ENCODE peak calls at places on chromosomes 6 and 20, in five cellular contexts. S, N, W, Q and J are unnamed samples.

GRCh38 chr6:23280445-23280844 is 711.1 kb downstream of the HDGFL1 start:
- DNase-seq in Q (no peak), S (no peak), W (no peak), N (no peak), J (no peak)

GRCh38 chr6:2616796-2617195 is 133.9 kb downstream of the MYLK4 start:
- DNase-seq in Q (no peak), N (no peak), S (no peak), W (no peak), J (no peak)

GRCh38 chr6:79040083-79040482 is 38.0 kb downstream of the PHIP start:
- DNase-seq in Q (peak; percentile 65), W (no peak), N (no peak), S (no peak), J (no peak)

GRCh38 chr20:20521736-20522135 is 153.8 kb downstream of the INSM1 start:
- DNase-seq in W (no peak), N (no peak), S (no peak), Q (peak; percentile 16), J (no peak)

GRCh38 chr6:44257007-44257752 is at the start of gene SLC35B2:
- DNase-seq in S (peak; percentile 95), Q (peak; percentile 81), N (peak; percentile 89), W (peak; percentile 92), J (peak; percentile 59)

GRCh38 chr6:131281471-131282270 is 146.4 kb downstream of the AKAP7 start:
- DNase-seq in S (no peak), N (no peak), W (no peak), Q (peak; percentile 38), J (no peak)

GRCh38 chr6:153131037-153131981 is at the start of gene RGS17:
- DNase-seq in S (peak; percentile 100), W (no peak), Q (peak; percentile 74), N (peak; percentile 84), J (peak; percentile 46)

GRCh38 chr6:117483004-117483644 is 650 bp downstream of the DCBLD1 start:
- DNase-seq in W (peak; percentile 63), Q (no peak), S (peak; percentile 54), N (peak; percentile 79), J (peak; percentile 62)

GRCh38 chr6:11258260-11259237 is 26.1 kb upstream of the NEDD9 start:
- DNase-seq in Q (peak; percentile 67), N (peak; percentile 48), W (no peak), S (no peak), J (peak; percentile 58)

GRCh38 chr6:150252714-150253444 is 110.0 kb downstream of the PPP1R14C start:
- DNase-seq in N (peak; percentile 37), W (peak; percentile 89), S (no peak), Q (peak; percentile 63), J (peak; percentile 76)

GRCh38 chr6:11133281-11133680 is 21.8 kb upstream of the ERVFRD-1 start:
- DNase-seq in S (no peak), N (no peak), Q (no peak), W (no peak), J (no peak)

GRCh38 chr6:116254297-116254724 is 436 bp upstream of the TSPYL4 start:
- DNase-seq in N (no peak), Q (no peak), S (no peak), W (no peak), J (no peak)
- H3K79me2 ChIP-seq in N (peaks cover 49% of the 10 kb centered on the region), Q (peaks cover 47% of the 10 kb centered on the region), S (peaks cover 67% of the 10 kb centered on the region), W (peaks cover 47% of the 10 kb centered on the region), J (peaks cover 41% of the 10 kb centered on the region)

DNA sequence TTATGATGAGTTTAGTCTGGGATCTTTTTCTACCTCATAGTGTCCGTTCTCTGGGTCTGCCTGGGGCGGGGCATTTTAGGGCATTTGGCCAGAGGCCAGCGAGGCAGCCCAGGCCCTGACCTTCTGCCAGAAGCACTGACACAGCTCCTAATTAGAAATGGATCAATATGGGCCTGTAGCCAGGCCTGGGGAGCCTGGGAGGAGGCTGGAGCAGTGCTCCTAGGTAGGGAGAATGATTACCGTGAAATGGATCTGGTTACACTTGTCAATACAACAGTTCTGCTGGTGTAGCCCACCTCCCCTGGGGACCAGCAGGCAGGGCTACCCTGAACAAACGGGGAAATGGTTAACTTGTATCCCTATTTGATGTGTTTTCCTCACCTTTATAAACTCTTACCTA is 23.0 kb downstream of the RALY start:
- DNase-seq in N (no peak), S (no peak), Q (no peak), W (no peak), J (no peak)
- H3K79me2 ChIP-seq in N (peaks cover 97% of the 10 kb centered on the region), S (peaks cover 98% of the 10 kb centered on the region), Q (peaks cover 63% of the 10 kb centered on the region), W (peaks cover 87% of the 10 kb centered on the region), J (peaks cover 86% of the 10 kb centered on the region)

GRCh38 chr20:38164624-38165088 is 414 bp downstream of the TGM2 start:
- DNase-seq in Q (no peak), N (no peak), S (no peak), W (no peak), J (no peak)
- H3K79me2 ChIP-seq in Q (peaks cover 7% of the 10 kb centered on the region), N (peaks cover 13% of the 10 kb centered on the region), S (peaks cover 56% of the 10 kb centered on the region), W (peaks cover 42% of the 10 kb centered on the region), J (peaks cover 59% of the 10 kb centered on the region)

GRCh38 chr6:72890233-72890632 is 268.4 kb downstream of the KCNQ5 start:
- DNase-seq in S (no peak), Q (no peak), N (no peak), W (no peak), J (no peak)
- H3K79me2 ChIP-seq in S (peaks cover 3% of the 10 kb centered on the region), Q (no peaks in the 10 kb centered on the region), N (no peaks in the 10 kb centered on the region), W (no peaks in the 10 kb centered on the region), J (no peaks in the 10 kb centered on the region)